ENCODE peak calls at places on chromosome 5, in five cellular contexts. A is adrenal gland, Z is AG10803, N is body of pancreas, E is IMR-90. U is an unnamed sample.

GRCh38 chr5:39137391-39138181 is 63.4 kb upstream of the RICTOR start:
- DNase-seq in A (no peak), Z (no peak), N (no peak), E (no peak), U (no peak)

GRCh38 chr5:81208904-81209303 is 24.2 kb upstream of the CKMT2 start:
- DNase-seq in A (no peak), Z (no peak), N (no peak), E (peak; percentile 36), U (no peak)

GRCh38 chr5:116532762-116533525 is 41.7 kb downstream of the SEMA6A start:
- DNase-seq in A (no peak), Z (no peak), N (peak; percentile 16), E (no peak), U (no peak)

GRCh38 chr5:62494772-62495171 is 82.2 kb downstream of the IPO11 start:
- DNase-seq in A (no peak), Z (no peak), N (no peak), E (no peak), U (no peak)

GRCh38 chr5:120155873-120156272 is 308.2 kb upstream of the PRR16 start:
- DNase-seq in A (no peak), Z (no peak), N (no peak), E (no peak), U (no peak)

GRCh38 chr5:142808778-142809606 is 38.8 kb downstream of the ARHGAP26 start:
- DNase-seq in A (no peak), Z (no peak), N (no peak), E (no peak), U (no peak)

GRCh38 chr5:173296737-173297676 is 31.2 kb downstream of the STC2 start:
- DNase-seq in A (no peak), Z (no peak), N (peak; percentile 74), E (no peak), U (no peak)

GRCh38 chr5:173472164-173472563 is 143.9 kb upstream of the STC2 start:
- DNase-seq in A (peak; percentile 78), Z (peak; percentile 98), N (peak; percentile 86), E (peak; percentile 99), U (peak; percentile 100)

GRCh38 chr5:159947708-159948358 is 31.6 kb downstream of the ADRA1B start:
- DNase-seq in A (no peak), Z (peak; percentile 97), N (no peak), E (peak; percentile 69), U (peak; percentile 76)

GRCh38 chr5:53099546-53099945 is 10.0 kb downstream of the MOCS2 start:
- DNase-seq in A (no peak), Z (no peak), N (no peak), E (peak; percentile 12), U (no peak)

GRCh38 chr5:75037106-75037505 is 15.3 kb downstream of the GCNT4 start:
- DNase-seq in A (no peak), Z (peak; percentile 70), N (peak; percentile 61), E (peak; percentile 93), U (no peak)

GRCh38 chr5:110055301-110055700 is 365.6 kb downstream of the MAN2A1 start:
- DNase-seq in A (no peak), Z (peak; percentile 49), N (no peak), E (no peak), U (peak; percentile 35)

GRCh38 chr5:110054240-110054639 is 364.5 kb downstream of the MAN2A1 start:
- DNase-seq in A (peak; percentile 21), Z (peak; percentile 45), N (peak; percentile 21), E (peak; percentile 21), U (peak; percentile 94)

GRCh38 chr5:110053824-110054223 is 364.1 kb downstream of the MAN2A1 start:
- DNase-seq in A (no peak), Z (no peak), N (no peak), E (no peak), U (no peak)

GRCh38 chr5:110058175-110058574 is 368.4 kb downstream of the MAN2A1 start:
- DNase-seq in A (no peak), Z (no peak), N (peak; percentile 58), E (no peak), U (no peak)

GRCh38 chr5:110056580-110057114 is 366.9 kb downstream of the MAN2A1 start:
- DNase-seq in A (no peak), Z (no peak), N (no peak), E (no peak), U (no peak)
- H3K4me3 ChIP-seq in A (no peak overlapping the region), Z (no peak overlapping the region), N (no peak overlapping the region), E (no peak overlapping the region), U (no peak overlapping the region)

GRCh38 chr5:161530700-161531099 is 15.8 kb downstream of the GABRB2 start:
- DNase-seq in A (no peak), Z (no peak), N (no peak), E (no peak), U (no peak)

DNA sequence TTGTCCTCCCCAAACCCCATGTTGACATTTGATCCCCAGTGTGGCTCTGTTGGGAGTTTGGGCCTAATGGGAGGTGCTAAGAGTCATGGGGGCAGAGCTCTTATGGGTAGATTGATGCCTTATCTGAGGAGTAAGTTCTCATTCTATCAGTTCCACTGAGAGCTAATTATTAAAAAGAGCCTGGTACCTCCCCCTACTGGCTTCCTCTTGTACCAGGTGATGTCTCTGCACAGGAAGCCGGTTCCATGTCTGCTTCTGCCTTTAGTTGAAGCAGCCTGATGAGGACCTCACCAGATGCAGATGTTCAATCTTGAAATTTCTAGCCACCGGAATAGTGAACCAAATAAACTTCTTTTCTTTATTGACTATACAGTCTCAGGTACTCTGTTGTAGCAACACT is 10.8 kb downstream of the GABRB2 start:
- DNase-seq in A (no peak), Z (no peak), N (peak; percentile 8), E (no peak), U (no peak)
- TF ChIP-seq CTCF in A (no peak), Z (no peak), N (no peak), E (no peak), U (no peak)

GRCh38 chr5:174720066-174720611 is 4.2 kb upstream of the MSX2 start:
- DNase-seq in A (no peak), Z (no peak), N (no peak), E (no peak), U (no peak)

GRCh38 chr5:174719211-174719610 is 5.2 kb upstream of the MSX2 start:
- DNase-seq in A (no peak), Z (no peak), N (no peak), E (no peak), U (no peak)

GRCh38 chr5:174721522-174722432 is 2.6 kb upstream of the MSX2 start:
- DNase-seq in A (no peak), Z (no peak), N (no peak), E (no peak), U (no peak)

GRCh38 chr5:174722500-174722899 is 1.9 kb upstream of the MSX2 start:
- DNase-seq in A (no peak), Z (no peak), N (no peak), E (no peak), U (no peak)

DNA sequence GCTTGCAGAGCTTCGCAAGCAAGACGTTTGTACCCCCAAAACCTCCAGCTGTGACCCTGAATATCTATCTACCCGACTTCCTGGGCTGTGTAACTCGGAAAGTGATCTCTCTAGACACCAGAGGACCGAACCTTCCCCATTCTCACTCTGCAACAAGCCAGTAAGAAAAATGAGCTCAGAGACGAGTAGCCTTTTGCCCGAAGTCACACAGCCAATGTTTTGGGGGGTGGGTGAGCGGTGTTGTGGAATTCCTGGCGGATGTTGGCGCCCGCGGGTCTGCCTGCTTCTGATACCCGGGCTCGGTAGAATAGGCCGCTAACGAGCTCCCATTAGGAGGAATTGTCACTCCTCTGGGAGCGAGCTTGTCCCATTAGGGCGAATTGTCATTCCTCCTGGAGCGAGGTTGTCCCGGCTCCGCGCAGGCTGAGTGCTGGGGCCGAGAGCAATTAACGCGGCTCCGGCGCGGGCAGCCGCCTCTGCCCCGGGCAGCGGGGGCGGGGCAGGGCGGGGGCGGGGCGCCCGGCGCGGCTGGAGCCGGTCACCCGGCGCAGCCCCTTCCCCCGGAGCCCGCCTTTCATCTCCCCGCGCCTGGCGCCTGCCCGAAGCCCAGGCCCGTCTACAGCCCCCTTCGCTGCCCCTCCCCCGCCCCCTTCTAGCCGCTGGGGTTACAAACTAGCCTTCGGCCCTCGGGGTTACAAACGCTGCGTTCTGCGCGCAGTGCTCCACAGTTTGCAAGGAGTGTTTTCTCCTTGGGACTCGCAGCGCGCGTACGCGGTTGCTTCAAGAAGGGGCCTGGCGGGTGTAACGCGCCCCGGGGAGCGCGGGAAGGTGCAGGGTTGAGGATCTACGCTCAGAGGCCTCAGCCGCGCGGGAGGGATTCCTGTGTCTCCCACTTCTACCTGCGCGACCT is 3.5 kb upstream of the MSX2 start:
- DNase-seq in A (no peak), Z (no peak), N (peak; percentile 27), E (no peak), U (no peak)
- H3K4me3 ChIP-seq in A (no peak overlapping the region), Z (no peak overlapping the region), N (no peak overlapping the region), E (peak overlapping the region; percentile 32), U (peak overlapping the region; percentile 35)

GRCh38 chr5:36214434-36214833 is 27.3 kb downstream of the NADK2 start:
- DNase-seq in A (no peak), Z (no peak), N (no peak), E (no peak), U (no peak)
- TF ChIP-seq CTCF in A (no peak), Z (no peak), N (no peak), E (peak; percentile 30), U (no peak)

GRCh38 chr5:100889165-100889564 is 13.9 kb downstream of the ST8SIA4 start:
- DNase-seq in A (no peak), Z (no peak), N (no peak), E (no peak), U (no peak)
- H3K4me3 ChIP-seq in A (no peak overlapping the region), Z (no peak overlapping the region), N (no peak overlapping the region), E (no peak overlapping the region), U (no peak overlapping the region)

U was measured in astrocyte of the cerebellum.